ENCODE peak calls at places on chromosome 12, in nine cellular contexts. One of them, this sample, is unnamed.

GRCh38 chr12:124792961-124793441 is 70.7 kb downstream of the SCARB1 start:
- DNase-seq in astrocyte of the spinal cord: peak
- DNase-seq in endothelial cell: no peak
- DNase-seq in kidney: no peak
- DNase-seq in sigmoid colon: no peak
- DNase-seq in mesothelial cell of epicardium: no peak
- DNase-seq in transverse colon: no peak
- DNase-seq in CD4-positive, alpha-beta T cell: no peak
- DNase-seq in dorsolateral prefrontal cortex: peak
- DNase-seq in this sample: no peak

GRCh38 chr12:120041386-120042231 is 52.6 kb downstream of the BICDL1 start:
- DNase-seq in endothelial cell: no peak
- DNase-seq in kidney: no peak
- DNase-seq in transverse colon: no peak
- DNase-seq in mesothelial cell of epicardium: no peak
- DNase-seq in astrocyte of the spinal cord: no peak
- DNase-seq in dorsolateral prefrontal cortex: no peak
- DNase-seq in CD4-positive, alpha-beta T cell: peak
- DNase-seq in sigmoid colon: no peak
- DNase-seq in this sample: no peak

GRCh38 chr12:1870998-1871917 is 47.2 kb downstream of the CACNA2D4 start:
- DNase-seq in endothelial cell: no peak
- DNase-seq in mesothelial cell of epicardium: no peak
- DNase-seq in transverse colon: no peak
- DNase-seq in dorsolateral prefrontal cortex: no peak
- DNase-seq in kidney: no peak
- DNase-seq in CD4-positive, alpha-beta T cell: no peak
- DNase-seq in astrocyte of the spinal cord: no peak
- DNase-seq in sigmoid colon: no peak
- DNase-seq in this sample: no peak

GRCh38 chr12:51405801-51406207 is 14.6 kb upstream of the GALNT6 start:
- DNase-seq in dorsolateral prefrontal cortex: no peak
- DNase-seq in sigmoid colon: no peak
- DNase-seq in transverse colon: no peak
- DNase-seq in astrocyte of the spinal cord: no peak
- DNase-seq in mesothelial cell of epicardium: no peak
- DNase-seq in endothelial cell: no peak
- DNase-seq in CD4-positive, alpha-beta T cell: no peak
- DNase-seq in kidney: no peak
- DNase-seq in this sample: no peak

GRCh38 chr12:119642986-119643385 is 24.9 kb upstream of the PRKAB1 start:
- DNase-seq in mesothelial cell of epicardium: no peak
- DNase-seq in kidney: no peak
- DNase-seq in astrocyte of the spinal cord: no peak
- DNase-seq in transverse colon: no peak
- DNase-seq in CD4-positive, alpha-beta T cell: no peak
- DNase-seq in dorsolateral prefrontal cortex: no peak
- DNase-seq in sigmoid colon: no peak
- DNase-seq in endothelial cell: peak
- DNase-seq in this sample: no peak

GRCh38 chr12:105814283-105814682 is 324.5 kb downstream of the NUAK1 start:
- DNase-seq in endothelial cell: no peak
- DNase-seq in mesothelial cell of epicardium: no peak
- DNase-seq in kidney: no peak
- DNase-seq in transverse colon: no peak
- DNase-seq in astrocyte of the spinal cord: no peak
- DNase-seq in CD4-positive, alpha-beta T cell: no peak
- DNase-seq in sigmoid colon: no peak
- DNase-seq in dorsolateral prefrontal cortex: no peak
- DNase-seq in this sample: no peak

GRCh38 chr12:113835913-113836312 is 130.2 kb downstream of the RBM19 start:
- DNase-seq in mesothelial cell of epicardium: no peak
- DNase-seq in endothelial cell: no peak
- DNase-seq in dorsolateral prefrontal cortex: no peak
- DNase-seq in CD4-positive, alpha-beta T cell: no peak
- DNase-seq in sigmoid colon: no peak
- DNase-seq in kidney: no peak
- DNase-seq in transverse colon: no peak
- DNase-seq in astrocyte of the spinal cord: no peak
- DNase-seq in this sample: no peak

GRCh38 chr12:72742560-72742959 is 470.4 kb downstream of the TRHDE start:
- DNase-seq in mesothelial cell of epicardium: no peak
- DNase-seq in dorsolateral prefrontal cortex: no peak
- DNase-seq in CD4-positive, alpha-beta T cell: no peak
- DNase-seq in endothelial cell: no peak
- DNase-seq in kidney: no peak
- DNase-seq in transverse colon: no peak
- DNase-seq in astrocyte of the spinal cord: no peak
- DNase-seq in sigmoid colon: no peak
- DNase-seq in this sample: no peak

GRCh38 chr12:1920436-1920835 is 2.0 kb upstream of the CACNA2D4 start:
- DNase-seq in CD4-positive, alpha-beta T cell: no peak
- DNase-seq in kidney: no peak
- DNase-seq in astrocyte of the spinal cord: no peak
- DNase-seq in mesothelial cell of epicardium: no peak
- DNase-seq in sigmoid colon: no peak
- DNase-seq in endothelial cell: no peak
- DNase-seq in transverse colon: no peak
- DNase-seq in dorsolateral prefrontal cortex: peak
- DNase-seq in this sample: no peak

GRCh38 chr12:85872497-85873091 is 1.5 kb upstream of the NTS start:
- DNase-seq in dorsolateral prefrontal cortex: no peak
- DNase-seq in kidney: no peak
- DNase-seq in astrocyte of the spinal cord: peak
- DNase-seq in CD4-positive, alpha-beta T cell: no peak
- DNase-seq in sigmoid colon: no peak
- DNase-seq in transverse colon: no peak
- DNase-seq in mesothelial cell of epicardium: no peak
- DNase-seq in endothelial cell: no peak
- DNase-seq in this sample: no peak

GRCh38 chr12:130441771-130442760 is 104.4 kb downstream of the PIWIL1 start:
- DNase-seq in transverse colon: no peak
- DNase-seq in kidney: peak
- DNase-seq in sigmoid colon: no peak
- DNase-seq in mesothelial cell of epicardium: no peak
- DNase-seq in dorsolateral prefrontal cortex: no peak
- DNase-seq in endothelial cell: no peak
- DNase-seq in CD4-positive, alpha-beta T cell: no peak
- DNase-seq in astrocyte of the spinal cord: no peak
- DNase-seq in this sample: peak

GRCh38 chr12:123948401-123949117 is 24.1 kb downstream of the CCDC92 start:
- DNase-seq in endothelial cell: no peak
- DNase-seq in transverse colon: no peak
- DNase-seq in sigmoid colon: no peak
- DNase-seq in dorsolateral prefrontal cortex: no peak
- DNase-seq in astrocyte of the spinal cord: no peak
- DNase-seq in mesothelial cell of epicardium: no peak
- DNase-seq in kidney: no peak
- DNase-seq in CD4-positive, alpha-beta T cell: no peak
- DNase-seq in this sample: no peak

GRCh38 chr12:123580772-123581171 is 3.6 kb upstream of the TMED2 start:
- DNase-seq in transverse colon: no peak
- DNase-seq in astrocyte of the spinal cord: peak
- DNase-seq in CD4-positive, alpha-beta T cell: no peak
- DNase-seq in endothelial cell: no peak
- DNase-seq in mesothelial cell of epicardium: no peak
- DNase-seq in sigmoid colon: no peak
- DNase-seq in kidney: no peak
- DNase-seq in dorsolateral prefrontal cortex: no peak
- DNase-seq in this sample: no peak

GRCh38 chr12:62434504-62435336 is 31.9 kb upstream of the MON2 start:
- DNase-seq in CD4-positive, alpha-beta T cell: no peak
- DNase-seq in mesothelial cell of epicardium: no peak
- DNase-seq in dorsolateral prefrontal cortex: no peak
- DNase-seq in kidney: no peak
- DNase-seq in endothelial cell: no peak
- DNase-seq in sigmoid colon: no peak
- DNase-seq in transverse colon: peak
- DNase-seq in astrocyte of the spinal cord: no peak
- DNase-seq in this sample: no peak

GRCh38 chr12:108099778-108100177 is 29.3 kb upstream of the WSCD2 start:
- DNase-seq in mesothelial cell of epicardium: no peak
- DNase-seq in dorsolateral prefrontal cortex: no peak
- DNase-seq in CD4-positive, alpha-beta T cell: no peak
- DNase-seq in endothelial cell: no peak
- DNase-seq in astrocyte of the spinal cord: no peak
- DNase-seq in transverse colon: no peak
- DNase-seq in kidney: no peak
- DNase-seq in sigmoid colon: no peak
- DNase-seq in this sample: no peak

GRCh38 chr12:108099085-108099484 is 30.0 kb upstream of the WSCD2 start:
- DNase-seq in endothelial cell: no peak
- DNase-seq in astrocyte of the spinal cord: no peak
- DNase-seq in sigmoid colon: no peak
- DNase-seq in dorsolateral prefrontal cortex: no peak
- DNase-seq in kidney: no peak
- DNase-seq in transverse colon: no peak
- DNase-seq in mesothelial cell of epicardium: no peak
- DNase-seq in CD4-positive, alpha-beta T cell: no peak
- DNase-seq in this sample: no peak

GRCh38 chr12:108097160-108097911 is 31.8 kb upstream of the WSCD2 start:
- DNase-seq in CD4-positive, alpha-beta T cell: no peak
- DNase-seq in kidney: no peak
- DNase-seq in astrocyte of the spinal cord: no peak
- DNase-seq in sigmoid colon: no peak
- DNase-seq in transverse colon: no peak
- DNase-seq in dorsolateral prefrontal cortex: no peak
- DNase-seq in mesothelial cell of epicardium: no peak
- DNase-seq in endothelial cell: no peak
- DNase-seq in this sample: no peak

GRCh38 chr12:108101605-108102175 is 27.4 kb upstream of the WSCD2 start:
- DNase-seq in CD4-positive, alpha-beta T cell: no peak
- DNase-seq in transverse colon: no peak
- DNase-seq in mesothelial cell of epicardium: no peak
- DNase-seq in endothelial cell: no peak
- DNase-seq in astrocyte of the spinal cord: no peak
- DNase-seq in dorsolateral prefrontal cortex: no peak
- DNase-seq in kidney: no peak
- DNase-seq in sigmoid colon: no peak
- DNase-seq in this sample: no peak

DNA sequence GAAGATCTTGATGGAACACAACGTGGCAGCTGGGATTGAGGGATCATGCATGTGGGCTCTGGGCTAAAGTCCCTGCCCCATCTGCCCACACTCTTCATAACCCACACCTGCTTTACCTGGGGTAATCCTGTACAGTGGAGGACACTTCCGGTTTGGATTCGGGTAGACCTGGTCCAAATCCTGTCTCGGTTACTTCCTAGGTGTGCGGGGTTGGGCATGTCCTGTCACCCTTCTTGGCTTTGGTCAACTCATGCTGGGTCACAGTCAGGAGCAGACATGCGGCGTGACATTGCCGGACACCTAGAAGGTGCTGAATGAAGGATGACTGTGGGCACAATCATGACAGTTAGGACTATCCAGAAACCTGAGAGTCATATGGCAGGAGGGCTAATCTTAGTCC is 30.7 kb upstream of the WSCD2 start:
- DNase-seq in kidney: no peak
- DNase-seq in endothelial cell: no peak
- DNase-seq in sigmoid colon: no peak
- DNase-seq in astrocyte of the spinal cord: no peak
- DNase-seq in mesothelial cell of epicardium: no peak
- DNase-seq in transverse colon: no peak
- DNase-seq in CD4-positive, alpha-beta T cell: no peak
- DNase-seq in dorsolateral prefrontal cortex: no peak
- DNase-seq in this sample: no peak
- TF ChIP-seq CTCF in kidney: no peak
- TF ChIP-seq CTCF in endothelial cell: no peak
- TF ChIP-seq CTCF in sigmoid colon: no peak
- TF ChIP-seq CTCF in astrocyte of the spinal cord: no peak
- TF ChIP-seq CTCF in mesothelial cell of epicardium: no peak
- TF ChIP-seq CTCF in transverse colon: no peak
- TF ChIP-seq CTCF in CD4-positive, alpha-beta T cell: no peak
- TF ChIP-seq CTCF in dorsolateral prefrontal cortex: no peak
- TF ChIP-seq CTCF in this sample: no peak

GRCh38 chr12:92828565-92828964 is 100.5 kb downstream of the EEA1 start:
- DNase-seq in endothelial cell: no peak
- DNase-seq in transverse colon: no peak
- DNase-seq in sigmoid colon: no peak
- DNase-seq in astrocyte of the spinal cord: no peak
- DNase-seq in CD4-positive, alpha-beta T cell: no peak
- DNase-seq in dorsolateral prefrontal cortex: no peak
- DNase-seq in mesothelial cell of epicardium: no peak
- DNase-seq in kidney: no peak
- DNase-seq in this sample: no peak

GRCh38 chr12:92829683-92830282 is 99.3 kb downstream of the EEA1 start:
- DNase-seq in endothelial cell: no peak
- DNase-seq in astrocyte of the spinal cord: no peak
- DNase-seq in kidney: no peak
- DNase-seq in dorsolateral prefrontal cortex: no peak
- DNase-seq in transverse colon: no peak
- DNase-seq in CD4-positive, alpha-beta T cell: no peak
- DNase-seq in sigmoid colon: no peak
- DNase-seq in mesothelial cell of epicardium: no peak
- DNase-seq in this sample: no peak

GRCh38 chr12:92827836-92828431 is 101.2 kb downstream of the EEA1 start:
- DNase-seq in mesothelial cell of epicardium: no peak
- DNase-seq in CD4-positive, alpha-beta T cell: peak
- DNase-seq in sigmoid colon: no peak
- DNase-seq in endothelial cell: peak
- DNase-seq in kidney: no peak
- DNase-seq in astrocyte of the spinal cord: peak
- DNase-seq in dorsolateral prefrontal cortex: no peak
- DNase-seq in transverse colon: peak
- DNase-seq in this sample: no peak
- TF ChIP-seq CTCF in mesothelial cell of epicardium: peak
- TF ChIP-seq CTCF in CD4-positive, alpha-beta T cell: peak
- TF ChIP-seq CTCF in sigmoid colon: no peak
- TF ChIP-seq CTCF in endothelial cell: peak
- TF ChIP-seq CTCF in kidney: no peak
- TF ChIP-seq CTCF in astrocyte of the spinal cord: peak
- TF ChIP-seq CTCF in dorsolateral prefrontal cortex: no peak
- TF ChIP-seq CTCF in transverse colon: peak
- TF ChIP-seq CTCF in this sample: peak

GRCh38 chr12:117590999-117591398 is 229.6 kb upstream of the NOS1 start:
- DNase-seq in dorsolateral prefrontal cortex: no peak
- DNase-seq in endothelial cell: no peak
- DNase-seq in transverse colon: no peak
- DNase-seq in sigmoid colon: no peak
- DNase-seq in kidney: no peak
- DNase-seq in CD4-positive, alpha-beta T cell: no peak
- DNase-seq in mesothelial cell of epicardium: no peak
- DNase-seq in astrocyte of the spinal cord: no peak
- DNase-seq in this sample: no peak
- TF ChIP-seq CTCF in dorsolateral prefrontal cortex: no peak
- TF ChIP-seq CTCF in endothelial cell: no peak
- TF ChIP-seq CTCF in transverse colon: no peak
- TF ChIP-seq CTCF in sigmoid colon: no peak
- TF ChIP-seq CTCF in kidney: no peak
- TF ChIP-seq CTCF in CD4-positive, alpha-beta T cell: no peak
- TF ChIP-seq CTCF in mesothelial cell of epicardium: no peak
- TF ChIP-seq CTCF in astrocyte of the spinal cord: no peak
- TF ChIP-seq CTCF in this sample: no peak

DNA sequence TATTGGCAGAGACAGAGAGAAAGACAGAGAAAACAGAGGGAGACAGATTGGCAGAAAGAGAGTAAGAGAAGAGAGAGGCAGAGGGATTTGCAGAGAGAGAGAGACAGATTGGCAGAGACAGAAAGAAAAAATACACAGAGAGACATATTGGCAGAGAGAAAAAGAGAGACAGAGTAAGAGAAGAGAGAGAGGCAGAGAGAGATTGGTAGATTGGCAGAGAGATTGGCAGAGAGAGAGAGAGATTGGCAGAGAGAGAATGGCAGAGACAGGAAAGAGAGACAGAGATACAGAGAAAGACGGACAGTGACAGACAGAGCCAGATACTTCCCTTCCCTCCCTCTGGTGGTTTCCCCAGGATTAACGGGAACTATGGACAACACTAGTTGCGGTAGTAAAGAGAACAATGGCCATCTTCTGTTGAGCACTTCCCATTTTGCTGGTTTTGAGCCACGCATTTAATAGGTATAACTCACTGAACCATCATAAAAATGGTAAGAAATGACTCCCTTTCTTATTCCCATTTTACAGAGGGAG is 2.6 kb upstream of the NOS1 start:
- DNase-seq in mesothelial cell of epicardium: no peak
- DNase-seq in sigmoid colon: no peak
- DNase-seq in dorsolateral prefrontal cortex: no peak
- DNase-seq in transverse colon: no peak
- DNase-seq in CD4-positive, alpha-beta T cell: no peak
- DNase-seq in astrocyte of the spinal cord: no peak
- DNase-seq in kidney: no peak
- DNase-seq in endothelial cell: peak
- DNase-seq in this sample: no peak
- TF ChIP-seq CTCF in mesothelial cell of epicardium: no peak
- TF ChIP-seq CTCF in sigmoid colon: no peak
- TF ChIP-seq CTCF in dorsolateral prefrontal cortex: no peak
- TF ChIP-seq CTCF in transverse colon: no peak
- TF ChIP-seq CTCF in CD4-positive, alpha-beta T cell: no peak
- TF ChIP-seq CTCF in astrocyte of the spinal cord: no peak
- TF ChIP-seq CTCF in kidney: no peak
- TF ChIP-seq CTCF in endothelial cell: no peak
- TF ChIP-seq CTCF in this sample: no peak

This sample was measured in chondrocyte.